ENCODE peak calls at places on chromosome 18, in six cellular contexts. L is foreskin fibroblast, T is NB4, J is fibroblast of mammary gland, M is dorsolateral prefrontal cortex, G is fibroblast of the aortic adventitia. D is an unnamed sample.

GRCh38 chr18:24677011-24677410 is 216.6 kb downstream of the HRH4 start:
- DNase-seq in L (peak; percentile 41), T (no peak), J (peak; percentile 67), M (no peak), G (peak; percentile 32), D (peak; percentile 1)

GRCh38 chr18:49664086-49664890 is 102.4 kb downstream of the LIPG start:
- DNase-seq in L (no peak), T (no peak), J (no peak), M (no peak), G (peak; percentile 27), D (no peak)

GRCh38 chr18:50334546-50335152 is 40.2 kb upstream of the SKA1 start:
- DNase-seq in L (no peak), T (no peak), J (no peak), M (no peak), G (no peak), D (no peak)

GRCh38 chr18:50709215-50709614 is 110.6 kb downstream of the MRO start:
- DNase-seq in L (no peak), T (no peak), J (no peak), M (no peak), G (no peak), D (no peak)

GRCh38 chr18:33957705-33958104 is 267.0 kb downstream of the NOL4 start:
- DNase-seq in L (no peak), T (no peak), J (no peak), M (no peak), G (no peak), D (no peak)

GRCh38 chr18:6948238-6948637 is 169.4 kb downstream of the LAMA1 start:
- DNase-seq in L (no peak), T (no peak), J (no peak), M (no peak), G (no peak), D (no peak)

GRCh38 chr18:25409971-25410370 is 58.0 kb upstream of the ZNF521 start:
- DNase-seq in L (no peak), T (no peak), J (no peak), M (no peak), G (no peak), D (no peak)

GRCh38 chr18:44568343-44568742 is 112.3 kb upstream of the SETBP1 start:
- DNase-seq in L (no peak), T (no peak), J (no peak), M (no peak), G (no peak), D (no peak)

GRCh38 chr18:65749881-65750280 is 931 bp upstream of the CDH7 start:
- DNase-seq in L (peak; percentile 1), T (no peak), J (no peak), M (no peak), G (no peak), D (no peak)

GRCh38 chr18:35024965-35025364 is 16.2 kb upstream of the MAPRE2 start:
- DNase-seq in L (peak; percentile 94), T (no peak), J (peak; percentile 89), M (no peak), G (peak; percentile 98), D (peak; percentile 88)

GRCh38 chr18:78809845-78810244 is 169.8 kb upstream of the SALL3 start:
- DNase-seq in L (no peak), T (no peak), J (peak; percentile 0), M (no peak), G (no peak), D (no peak)
- H3K4me3 ChIP-seq in L (no peak overlapping the region), T (no peak overlapping the region), J (no peak overlapping the region), M (no peak overlapping the region), G (no peak overlapping the region), D (no peak overlapping the region)

DNA sequence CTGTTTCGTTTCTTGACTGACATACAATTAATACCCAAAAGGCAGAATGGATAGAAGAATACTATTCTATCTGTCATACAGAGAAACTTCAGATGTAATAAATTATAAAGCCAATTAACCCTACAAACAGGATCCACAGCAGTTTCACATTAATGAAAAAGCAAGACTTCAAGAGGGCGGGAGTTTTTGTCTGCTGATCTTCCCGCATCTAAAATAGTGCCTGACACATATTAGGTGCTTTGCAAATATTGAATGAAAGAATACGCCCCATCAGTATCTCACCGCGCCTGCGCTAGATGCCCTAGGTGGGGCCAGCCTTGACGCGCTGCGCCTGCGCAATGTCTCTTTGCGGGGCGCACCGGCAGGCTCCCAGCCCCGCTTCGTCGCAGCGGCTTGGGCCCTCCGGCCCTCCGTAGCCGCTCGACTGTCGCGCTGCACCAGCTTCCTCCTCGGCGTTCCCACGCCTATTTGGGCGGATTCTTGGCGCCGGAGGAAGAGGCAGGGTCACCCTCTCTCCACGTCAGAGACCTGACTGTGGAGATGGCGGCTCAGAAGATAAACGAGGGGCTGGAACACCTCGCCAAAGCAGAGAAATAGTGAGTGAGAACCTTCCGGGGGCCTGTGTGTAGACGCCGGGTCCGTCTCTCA is at the start of gene NAPG:
- DNase-seq in L (peak; percentile 98), T (peak; percentile 94), J (peak; percentile 92), M (peak; percentile 95), G (peak; percentile 91), D (peak; percentile 90)
- H3K4me3 ChIP-seq in L (peak within 1 kb of the TSS; percentile 95), T (peak within 1 kb of the TSS; percentile 99), J (peak within 1 kb of the TSS; percentile 95), M (peak within 1 kb of the TSS; percentile 92), G (peak within 1 kb of the TSS; percentile 98), D (peak within 1 kb of the TSS; percentile 98)

GRCh38 chr18:22800551-22800951 is 132.6 kb upstream of the RBBP8 start:
- DNase-seq in L (peak; percentile 21), T (no peak), J (peak; percentile 68), M (no peak), G (peak; percentile 61), D (no peak)
- H3K4me3 ChIP-seq in L (no peak overlapping the region), T (no peak overlapping the region), J (no peak overlapping the region), M (no peak overlapping the region), G (no peak overlapping the region), D (no peak overlapping the region)

DNA sequence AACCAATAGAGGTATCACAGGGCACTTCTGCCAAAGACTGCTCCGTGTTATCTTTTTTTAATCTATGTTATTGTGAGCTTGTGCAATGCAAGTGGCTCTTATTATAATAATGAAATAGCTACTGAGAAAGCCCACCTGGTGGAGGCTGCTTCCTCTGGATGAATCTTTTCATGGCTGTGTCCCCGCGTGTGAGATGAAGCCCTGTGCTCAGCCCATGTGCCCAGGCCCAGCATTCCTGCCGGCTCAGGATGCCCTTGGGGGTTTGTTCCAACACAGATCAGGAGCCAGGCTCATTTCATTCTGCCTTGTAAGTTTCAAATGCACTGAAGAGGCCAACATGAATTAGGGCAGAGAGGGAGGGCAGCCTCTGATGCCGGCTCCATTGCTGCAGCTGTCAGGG is 18.7 kb downstream of the APCDD1 start:
- DNase-seq in L (peak; percentile 25), T (no peak), J (no peak), M (no peak), G (no peak), D (no peak)
- H3K4me3 ChIP-seq in L (no peak overlapping the region), T (no peak overlapping the region), J (no peak overlapping the region), M (no peak overlapping the region), G (no peak overlapping the region), D (no peak overlapping the region)

GRCh38 chr18:58438161-58438983 is 190.5 kb downstream of the ALPK2 start:
- DNase-seq in L (peak; percentile 47), T (no peak), J (peak; percentile 28), M (no peak), G (peak; percentile 39), D (peak; percentile 36)
- H3K4me3 ChIP-seq in L (peak overlapping the region; percentile 16), T (no peak overlapping the region), J (peak overlapping the region; percentile 15), M (peak overlapping the region; percentile 23), G (peak overlapping the region; percentile 53), D (no peak overlapping the region)

DNA sequence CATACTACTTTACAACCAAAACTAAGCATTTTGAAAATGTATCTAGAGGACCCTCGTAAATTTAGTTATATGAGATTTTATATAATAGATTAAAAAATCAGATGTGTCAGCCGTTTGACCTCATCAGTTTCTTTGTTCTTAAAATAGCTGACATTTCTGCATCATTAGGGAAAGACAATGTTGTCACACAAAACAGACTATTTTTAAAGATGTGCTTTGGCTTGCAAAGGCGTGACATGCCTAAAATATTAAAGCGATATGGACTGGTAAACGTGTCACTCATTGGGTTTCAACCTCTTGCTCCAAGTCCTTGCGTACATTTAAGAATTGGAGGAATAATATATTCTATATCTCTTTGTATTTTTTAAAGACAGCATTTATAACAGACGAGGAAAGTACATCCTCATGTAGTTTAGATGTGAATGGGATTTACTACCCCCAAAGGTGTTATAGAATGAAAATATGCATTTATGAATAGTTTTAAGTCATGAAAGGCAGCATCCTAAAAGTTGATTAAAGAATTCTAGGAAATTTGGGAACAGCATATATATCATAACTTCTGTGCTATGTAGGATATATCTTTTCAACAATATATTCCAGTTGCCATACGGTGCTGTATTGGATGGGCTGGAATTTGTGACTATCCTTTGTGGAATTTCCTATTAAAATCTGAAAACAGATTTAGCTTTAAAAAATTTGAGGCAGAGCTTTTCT is 3.8 kb downstream of the MYL12A start:
- DNase-seq in L (no peak), T (no peak), J (no peak), M (no peak), G (no peak), D (no peak)
- H3K4me3 ChIP-seq in L (peak overlapping the region; percentile 7), T (peak overlapping the region; percentile 22), J (no peak overlapping the region), M (no peak overlapping the region), G (no peak overlapping the region), D (peak overlapping the region; percentile 52)

DNA sequence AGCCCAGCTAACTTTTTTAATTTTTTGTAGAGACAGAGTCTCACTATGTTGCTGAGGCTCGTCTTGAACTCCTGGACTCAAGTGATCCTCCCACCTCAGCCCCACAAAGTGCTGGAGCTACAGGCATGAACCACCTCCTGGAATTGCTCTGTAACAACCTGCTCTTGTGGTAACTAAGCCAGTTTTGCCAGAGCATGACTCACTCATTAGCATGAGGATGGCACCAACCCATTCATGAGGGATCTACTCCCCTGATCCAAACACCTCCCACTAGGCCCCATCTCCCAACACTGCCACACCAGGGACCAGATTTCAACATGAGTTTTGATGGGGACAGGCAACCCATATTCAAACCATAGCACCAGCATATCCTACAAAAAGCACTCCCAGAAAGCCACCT is 348.9 kb upstream of the RAB12 start:
- DNase-seq in L (peak; percentile 46), T (no peak), J (peak; percentile 17), M (no peak), G (no peak), D (peak; percentile 18)
- H3K4me3 ChIP-seq in L (no peak overlapping the region), T (no peak overlapping the region), J (no peak overlapping the region), M (no peak overlapping the region), G (no peak overlapping the region), D (no peak overlapping the region)

GRCh38 chr18:61953641-61954040 is 60.8 kb upstream of the RNF152 start:
- DNase-seq in L (no peak), T (no peak), J (no peak), M (no peak), G (no peak), D (no peak)

GRCh38 chr18:61954347-61954746 is 61.5 kb upstream of the RNF152 start:
- DNase-seq in L (no peak), T (no peak), J (no peak), M (no peak), G (no peak), D (no peak)

GRCh38 chr18:61953161-61953560 is 60.4 kb upstream of the RNF152 start:
- DNase-seq in L (no peak), T (no peak), J (no peak), M (no peak), G (no peak), D (no peak)

GRCh38 chr18:61957801-61958516 is 65.2 kb upstream of the RNF152 start:
- DNase-seq in L (peak; percentile 36), T (no peak), J (peak; percentile 24), M (no peak), G (no peak), D (peak; percentile 23)

DNA sequence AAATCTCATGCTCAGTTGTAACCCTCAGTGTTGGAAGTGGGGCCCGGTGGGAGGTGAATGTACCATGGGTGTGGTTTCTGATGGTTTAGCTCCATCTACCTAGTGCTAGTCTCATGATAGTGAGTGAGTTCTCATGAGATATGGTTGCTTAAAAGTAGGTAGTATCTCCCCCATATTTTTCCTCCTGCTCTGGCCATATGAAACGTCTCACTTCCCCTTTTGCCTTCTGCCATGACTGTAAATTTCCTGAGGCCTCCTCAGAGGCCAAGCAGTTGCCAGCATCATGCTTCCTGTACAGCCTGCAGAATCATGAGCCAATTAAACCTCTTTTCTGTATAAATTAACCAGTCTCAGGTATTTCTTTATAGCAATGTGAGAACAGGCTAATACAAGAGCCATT is 62.8 kb upstream of the RNF152 start:
- DNase-seq in L (no peak), T (peak; percentile 62), J (no peak), M (no peak), G (no peak), D (no peak)
- H3K4me3 ChIP-seq in L (no peak overlapping the region), T (no peak overlapping the region), J (no peak overlapping the region), M (no peak overlapping the region), G (no peak overlapping the region), D (no peak overlapping the region)